ENCODE peak calls at places on chromosome 9, in six cellular contexts. One of them, this sample, is unnamed.

GRCh38 chr9:87500894-87501656 is 3.4 kb downstream of the DAPK1 start:
- DNase-seq in stimulated activated naive CD4-positive, alpha-beta T cell: no peak
- DNase-seq in NCI-H748 treated with DMSO at 0.1 percent for 48 hours: no peak
- DNase-seq in T-cell: no peak
- DNase-seq in endothelial cell: no peak
- DNase-seq in memory B cell: no peak
- DNase-seq in this sample: no peak

GRCh38 chr9:129880654-129881546 is 45.6 kb downstream of the USP20 start:
- DNase-seq in T-cell: no peak
- DNase-seq in stimulated activated naive CD4-positive, alpha-beta T cell: no peak
- DNase-seq in endothelial cell: no peak
- DNase-seq in memory B cell: no peak
- DNase-seq in NCI-H748 treated with DMSO at 0.1 percent for 48 hours: no peak
- DNase-seq in this sample: no peak

GRCh38 chr9:70113403-70114022 is 69.9 kb downstream of the MAMDC2 start:
- DNase-seq in endothelial cell: peak
- DNase-seq in stimulated activated naive CD4-positive, alpha-beta T cell: no peak
- DNase-seq in T-cell: no peak
- DNase-seq in NCI-H748 treated with DMSO at 0.1 percent for 48 hours: peak
- DNase-seq in memory B cell: no peak
- DNase-seq in this sample: peak

GRCh38 chr9:108290839-108291585 is 564.8 kb downstream of the ACTL7B start:
- DNase-seq in NCI-H748 treated with DMSO at 0.1 percent for 48 hours: no peak
- DNase-seq in endothelial cell: no peak
- DNase-seq in memory B cell: no peak
- DNase-seq in T-cell: no peak
- DNase-seq in stimulated activated naive CD4-positive, alpha-beta T cell: no peak
- DNase-seq in this sample: no peak

GRCh38 chr9:92455217-92455616 is 27.1 kb downstream of the ASPN start:
- DNase-seq in T-cell: no peak
- DNase-seq in memory B cell: no peak
- DNase-seq in endothelial cell: peak
- DNase-seq in NCI-H748 treated with DMSO at 0.1 percent for 48 hours: peak
- DNase-seq in stimulated activated naive CD4-positive, alpha-beta T cell: no peak
- DNase-seq in this sample: no peak

GRCh38 chr9:15469406-15469805 is 41.4 kb downstream of the PSIP1 start:
- DNase-seq in memory B cell: no peak
- DNase-seq in endothelial cell: no peak
- DNase-seq in stimulated activated naive CD4-positive, alpha-beta T cell: no peak
- DNase-seq in NCI-H748 treated with DMSO at 0.1 percent for 48 hours: peak
- DNase-seq in T-cell: no peak
- DNase-seq in this sample: no peak

GRCh38 chr9:111099199-111100005 is 61.1 kb upstream of the LPAR1 start:
- DNase-seq in NCI-H748 treated with DMSO at 0.1 percent for 48 hours: no peak
- DNase-seq in memory B cell: no peak
- DNase-seq in endothelial cell: no peak
- DNase-seq in T-cell: no peak
- DNase-seq in stimulated activated naive CD4-positive, alpha-beta T cell: no peak
- DNase-seq in this sample: no peak

GRCh38 chr9:134891016-134891589 is 10.5 kb downstream of the FCN2 start:
- DNase-seq in stimulated activated naive CD4-positive, alpha-beta T cell: no peak
- DNase-seq in T-cell: no peak
- DNase-seq in NCI-H748 treated with DMSO at 0.1 percent for 48 hours: no peak
- DNase-seq in memory B cell: no peak
- DNase-seq in endothelial cell: no peak
- DNase-seq in this sample: peak

GRCh38 chr9:131545786-131546335 is 538 bp downstream of the PRRT1B start:
- DNase-seq in NCI-H748 treated with DMSO at 0.1 percent for 48 hours: no peak
- DNase-seq in endothelial cell: no peak
- DNase-seq in T-cell: no peak
- DNase-seq in stimulated activated naive CD4-positive, alpha-beta T cell: no peak
- DNase-seq in memory B cell: no peak
- DNase-seq in this sample: no peak

GRCh38 chr9:15357050-15357653 is 50.1 kb upstream of the TTC39B start:
- DNase-seq in endothelial cell: peak
- DNase-seq in NCI-H748 treated with DMSO at 0.1 percent for 48 hours: peak
- DNase-seq in stimulated activated naive CD4-positive, alpha-beta T cell: peak
- DNase-seq in T-cell: peak
- DNase-seq in memory B cell: peak
- DNase-seq in this sample: no peak

GRCh38 chr9:87270241-87271234 is 227.1 kb upstream of the DAPK1 start:
- DNase-seq in endothelial cell: peak
- DNase-seq in T-cell: no peak
- DNase-seq in memory B cell: no peak
- DNase-seq in NCI-H748 treated with DMSO at 0.1 percent for 48 hours: no peak
- DNase-seq in stimulated activated naive CD4-positive, alpha-beta T cell: no peak
- DNase-seq in this sample: no peak

GRCh38 chr9:130110596-130111021 is 56.9 kb downstream of the GPR107 start:
- DNase-seq in endothelial cell: no peak
- DNase-seq in memory B cell: no peak
- DNase-seq in T-cell: no peak
- DNase-seq in NCI-H748 treated with DMSO at 0.1 percent for 48 hours: no peak
- DNase-seq in stimulated activated naive CD4-positive, alpha-beta T cell: no peak
- DNase-seq in this sample: no peak

GRCh38 chr9:98401140-98402025 is 145.9 kb upstream of the TBC1D2 start:
- DNase-seq in endothelial cell: no peak
- DNase-seq in memory B cell: no peak
- DNase-seq in stimulated activated naive CD4-positive, alpha-beta T cell: no peak
- DNase-seq in T-cell: no peak
- DNase-seq in NCI-H748 treated with DMSO at 0.1 percent for 48 hours: no peak
- DNase-seq in this sample: no peak

GRCh38 chr9:87673446-87674109 is 52.3 kb upstream of the CTSL start:
- DNase-seq in T-cell: no peak
- DNase-seq in NCI-H748 treated with DMSO at 0.1 percent for 48 hours: no peak
- DNase-seq in stimulated activated naive CD4-positive, alpha-beta T cell: no peak
- DNase-seq in memory B cell: no peak
- DNase-seq in endothelial cell: no peak
- DNase-seq in this sample: no peak

GRCh38 chr9:128118472-128118857 is 9.1 kb downstream of the PTGES2 start:
- DNase-seq in T-cell: no peak
- DNase-seq in memory B cell: no peak
- DNase-seq in endothelial cell: no peak
- DNase-seq in stimulated activated naive CD4-positive, alpha-beta T cell: no peak
- DNase-seq in NCI-H748 treated with DMSO at 0.1 percent for 48 hours: no peak
- DNase-seq in this sample: no peak

GRCh38 chr9:105132576-105132975 is 111.9 kb upstream of the SLC44A1 start:
- DNase-seq in memory B cell: no peak
- DNase-seq in T-cell: no peak
- DNase-seq in endothelial cell: no peak
- DNase-seq in stimulated activated naive CD4-positive, alpha-beta T cell: no peak
- DNase-seq in NCI-H748 treated with DMSO at 0.1 percent for 48 hours: no peak
- DNase-seq in this sample: no peak

GRCh38 chr9:82363666-82364065 is 375.1 kb downstream of the SPATA31D1 start:
- DNase-seq in stimulated activated naive CD4-positive, alpha-beta T cell: no peak
- DNase-seq in memory B cell: no peak
- DNase-seq in T-cell: no peak
- DNase-seq in NCI-H748 treated with DMSO at 0.1 percent for 48 hours: peak
- DNase-seq in endothelial cell: no peak
- DNase-seq in this sample: no peak

GRCh38 chr9:38022203-38022602 is 46.8 kb downstream of the SHB start:
- DNase-seq in endothelial cell: no peak
- DNase-seq in T-cell: no peak
- DNase-seq in memory B cell: no peak
- DNase-seq in NCI-H748 treated with DMSO at 0.1 percent for 48 hours: peak
- DNase-seq in stimulated activated naive CD4-positive, alpha-beta T cell: no peak
- DNase-seq in this sample: no peak

GRCh38 chr9:109498195-109499060 is at the start of gene PTPN3:
- DNase-seq in memory B cell: no peak
- DNase-seq in endothelial cell: no peak
- DNase-seq in T-cell: no peak
- DNase-seq in stimulated activated naive CD4-positive, alpha-beta T cell: no peak
- DNase-seq in NCI-H748 treated with DMSO at 0.1 percent for 48 hours: no peak
- DNase-seq in this sample: no peak

GRCh38 chr9:130810609-130811136 is 24.4 kb upstream of the ABL1 start:
- DNase-seq in stimulated activated naive CD4-positive, alpha-beta T cell: no peak
- DNase-seq in T-cell: no peak
- DNase-seq in NCI-H748 treated with DMSO at 0.1 percent for 48 hours: no peak
- DNase-seq in endothelial cell: no peak
- DNase-seq in memory B cell: no peak
- DNase-seq in this sample: no peak

GRCh38 chr9:4066120-4066519 is 233.7 kb downstream of the GLIS3 start:
- DNase-seq in stimulated activated naive CD4-positive, alpha-beta T cell: no peak
- DNase-seq in T-cell: no peak
- DNase-seq in memory B cell: no peak
- DNase-seq in NCI-H748 treated with DMSO at 0.1 percent for 48 hours: no peak
- DNase-seq in endothelial cell: no peak
- DNase-seq in this sample: no peak

GRCh38 chr9:91474656-91475055 is 51.0 kb upstream of the NFIL3 start:
- DNase-seq in T-cell: no peak
- DNase-seq in NCI-H748 treated with DMSO at 0.1 percent for 48 hours: no peak
- DNase-seq in endothelial cell: no peak
- DNase-seq in stimulated activated naive CD4-positive, alpha-beta T cell: no peak
- DNase-seq in memory B cell: no peak
- DNase-seq in this sample: no peak

GRCh38 chr9:20504930-20505329 is 117.4 kb downstream of the MLLT3 start:
- DNase-seq in endothelial cell: no peak
- DNase-seq in memory B cell: no peak
- DNase-seq in T-cell: peak
- DNase-seq in NCI-H748 treated with DMSO at 0.1 percent for 48 hours: no peak
- DNase-seq in stimulated activated naive CD4-positive, alpha-beta T cell: peak
- DNase-seq in this sample: no peak

GRCh38 chr9:136975624-136976023 is 1.7 kb upstream of the PTGDS start:
- DNase-seq in T-cell: no peak
- DNase-seq in NCI-H748 treated with DMSO at 0.1 percent for 48 hours: no peak
- DNase-seq in memory B cell: no peak
- DNase-seq in stimulated activated naive CD4-positive, alpha-beta T cell: no peak
- DNase-seq in endothelial cell: peak
- DNase-seq in this sample: no peak

GRCh38 chr9:134182554-134183219 is 18.3 kb upstream of the RNU6ATAC start:
- DNase-seq in memory B cell: no peak
- DNase-seq in stimulated activated naive CD4-positive, alpha-beta T cell: no peak
- DNase-seq in NCI-H748 treated with DMSO at 0.1 percent for 48 hours: no peak
- DNase-seq in endothelial cell: no peak
- DNase-seq in T-cell: no peak
- DNase-seq in this sample: peak

GRCh38 chr9:92295827-92296258 is 2.3 kb upstream of the IARS1 start:
- DNase-seq in stimulated activated naive CD4-positive, alpha-beta T cell: no peak
- DNase-seq in T-cell: no peak
- DNase-seq in endothelial cell: peak
- DNase-seq in memory B cell: no peak
- DNase-seq in NCI-H748 treated with DMSO at 0.1 percent for 48 hours: no peak
- DNase-seq in this sample: no peak

GRCh38 chr9:88682431-88682831 is 147.5 kb downstream of the NXNL2 start:
- DNase-seq in T-cell: no peak
- DNase-seq in stimulated activated naive CD4-positive, alpha-beta T cell: no peak
- DNase-seq in NCI-H748 treated with DMSO at 0.1 percent for 48 hours: no peak
- DNase-seq in memory B cell: no peak
- DNase-seq in endothelial cell: no peak
- DNase-seq in this sample: no peak

GRCh38 chr9:133463234-133463863 is 3.6 kb downstream of the CACFD1 start:
- DNase-seq in NCI-H748 treated with DMSO at 0.1 percent for 48 hours: no peak
- DNase-seq in memory B cell: no peak
- DNase-seq in T-cell: no peak
- DNase-seq in endothelial cell: no peak
- DNase-seq in stimulated activated naive CD4-positive, alpha-beta T cell: no peak
- DNase-seq in this sample: no peak

GRCh38 chr9:126569036-126569435 is 44.7 kb upstream of the LMX1B start:
- DNase-seq in memory B cell: no peak
- DNase-seq in stimulated activated naive CD4-positive, alpha-beta T cell: no peak
- DNase-seq in NCI-H748 treated with DMSO at 0.1 percent for 48 hours: no peak
- DNase-seq in endothelial cell: no peak
- DNase-seq in T-cell: no peak
- DNase-seq in this sample: no peak

GRCh38 chr9:71628247-71628646 is 140.1 kb downstream of the CEMIP2 start:
- DNase-seq in T-cell: no peak
- DNase-seq in memory B cell: no peak
- DNase-seq in endothelial cell: no peak
- DNase-seq in stimulated activated naive CD4-positive, alpha-beta T cell: peak
- DNase-seq in NCI-H748 treated with DMSO at 0.1 percent for 48 hours: no peak
- DNase-seq in this sample: no peak

GRCh38 chr9:79694676-79695400 is 123.1 kb downstream of the TLE4 start:
- DNase-seq in memory B cell: no peak
- DNase-seq in NCI-H748 treated with DMSO at 0.1 percent for 48 hours: no peak
- DNase-seq in T-cell: no peak
- DNase-seq in endothelial cell: no peak
- DNase-seq in stimulated activated naive CD4-positive, alpha-beta T cell: no peak
- DNase-seq in this sample: no peak

GRCh38 chr9:88658311-88658822 is 123.4 kb downstream of the NXNL2 start:
- DNase-seq in T-cell: no peak
- DNase-seq in NCI-H748 treated with DMSO at 0.1 percent for 48 hours: no peak
- DNase-seq in memory B cell: no peak
- DNase-seq in endothelial cell: no peak
- DNase-seq in stimulated activated naive CD4-positive, alpha-beta T cell: no peak
- DNase-seq in this sample: peak

GRCh38 chr9:38393128-38393809 is 767 bp downstream of the ALDH1B1 start:
- DNase-seq in T-cell: no peak
- DNase-seq in stimulated activated naive CD4-positive, alpha-beta T cell: no peak
- DNase-seq in memory B cell: no peak
- DNase-seq in endothelial cell: no peak
- DNase-seq in NCI-H748 treated with DMSO at 0.1 percent for 48 hours: no peak
- DNase-seq in this sample: no peak

GRCh38 chr9:28942941-28943340 is 1369.7 kb upstream of the C9orf72 start:
- DNase-seq in endothelial cell: no peak
- DNase-seq in NCI-H748 treated with DMSO at 0.1 percent for 48 hours: no peak
- DNase-seq in stimulated activated naive CD4-positive, alpha-beta T cell: no peak
- DNase-seq in memory B cell: no peak
- DNase-seq in T-cell: no peak
- DNase-seq in this sample: no peak